ENCODE peak calls at places on chromosome 12, in five cellular contexts. K, V, P, E and X are unnamed samples.

GRCh38 chr12:120887253-120888043 is 16.7 kb downstream of the SPPL3 start:
- DNase-seq in K (no peak), V (no peak), P (no peak), E (no peak), X (no peak)

GRCh38 chr12:68477256-68477655 is 133.4 kb upstream of the RAP1B start:
- DNase-seq in K (peak), V (no peak), P (no peak), E (no peak), X (no peak)

GRCh38 chr12:6326316-6326959 is 15.4 kb downstream of the TNFRSF1A start:
- DNase-seq in K (peak), V (no peak), P (no peak), E (no peak), X (no peak)

GRCh38 chr12:108341854-108342847 is 3.0 kb upstream of the CMKLR1 start:
- DNase-seq in K (no peak), V (no peak), P (no peak), E (no peak), X (no peak)

GRCh38 chr12:66960704-66961690 is 282.1 kb upstream of the GRIP1 start:
- DNase-seq in K (no peak), V (no peak), P (no peak), E (no peak), X (peak)

GRCh38 chr12:78120866-78121590 is 290.3 kb downstream of the NAV3 start:
- DNase-seq in K (peak), V (no peak), P (no peak), E (no peak), X (no peak)

GRCh38 chr12:111578276-111578970 is 20.7 kb downstream of the ATXN2 start:
- DNase-seq in K (peak), V (no peak), P (no peak), E (no peak), X (peak)

GRCh38 chr12:95231190-95231589 is 13.6 kb downstream of the VEZT start:
- DNase-seq in K (peak), V (no peak), P (no peak), E (no peak), X (peak)

GRCh38 chr12:121489874-121490273 is 90.0 kb downstream of the RNF34 start:
- DNase-seq in K (no peak), V (no peak), P (no peak), E (no peak), X (no peak)

GRCh38 chr12:115455268-115455681 is 771.3 kb upstream of the TBX3 start:
- DNase-seq in K (no peak), V (no peak), P (no peak), E (no peak), X (no peak)

GRCh38 chr12:10395390-10395998 is 5.7 kb upstream of the KLRK1 start:
- DNase-seq in K (peak), V (no peak), P (no peak), E (no peak), X (peak)

GRCh38 chr12:80684077-80684495 is 23.3 kb upstream of the MYF6 start:
- DNase-seq in K (no peak), V (no peak), P (no peak), E (no peak), X (no peak)

GRCh38 chr12:99975321-99975720 is 9.4 kb downstream of the ANKS1B start:
- DNase-seq in K (no peak), V (no peak), P (no peak), E (no peak), X (no peak)

GRCh38 chr12:89529738-89530137 is 3.9 kb upstream of the POC1B start:
- DNase-seq in K (peak), V (no peak), P (no peak), E (no peak), X (peak)

GRCh38 chr12:58148405-58148804 is 207.0 kb downstream of the ATP23 start:
- DNase-seq in K (peak), V (no peak), P (no peak), E (no peak), X (peak)

GRCh38 chr12:89319111-89319510 is 33.2 kb downstream of the DUSP6 start:
- DNase-seq in K (no peak), V (no peak), P (no peak), E (no peak), X (peak)

GRCh38 chr12:38424436-38424835 is 107.9 kb downstream of the ALG10B start:
- DNase-seq in K (no peak), V (no peak), P (no peak), E (no peak), X (no peak)

GRCh38 chr12:68158427-68158826 is 1.1 kb downstream of the IFNG start:
- DNase-seq in K (no peak), V (no peak), P (no peak), E (no peak), X (peak)

GRCh38 chr12:95989504-95990123 is 6.5 kb downstream of the HAL start:
- DNase-seq in K (no peak), V (no peak), P (no peak), E (no peak), X (no peak)

DNA sequence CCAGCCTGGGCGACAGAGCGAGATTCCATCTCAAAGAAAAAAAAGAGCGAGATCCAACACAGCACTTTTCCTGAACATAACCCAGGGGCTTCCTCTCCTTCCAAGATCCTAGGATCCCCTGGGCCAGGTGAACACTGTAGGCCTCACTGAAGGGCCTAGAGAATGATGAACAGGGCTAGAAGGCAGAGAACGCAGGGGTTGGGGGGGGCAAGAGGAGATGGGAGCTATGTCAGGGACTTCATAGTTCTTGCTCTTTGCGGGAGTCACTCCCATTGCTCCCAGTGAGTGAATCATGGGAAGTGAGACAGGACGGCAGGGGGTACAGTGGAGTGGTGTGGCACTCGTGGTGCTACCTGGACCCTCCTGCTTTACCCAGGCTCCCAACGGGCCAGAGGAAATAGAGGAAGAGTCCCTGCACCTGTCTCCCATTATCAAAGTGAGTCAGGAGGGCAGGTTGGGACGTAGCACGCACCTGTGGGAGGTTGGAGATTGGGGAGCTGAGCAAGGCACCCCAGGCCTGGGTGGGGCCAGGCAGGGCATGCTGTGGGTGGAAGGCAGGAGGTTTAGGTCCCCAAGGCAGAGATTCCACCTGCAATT is 1.3 kb upstream of the KRT8 start:
- DNase-seq in K (no peak), V (no peak), P (no peak), E (no peak), X (peak)
- H3K27ac ChIP-seq in K (no peak), V (peak), P (no peak), E (no peak), X (peak)

GRCh38 chr12:116528498-116528897 is 30.7 kb upstream of the MAP1LC3B2 start:
- DNase-seq in K (no peak), V (no peak), P (no peak), E (no peak), X (no peak)
- H3K27ac ChIP-seq in K (no peak), V (peak), P (no peak), E (no peak), X (peak)

DNA sequence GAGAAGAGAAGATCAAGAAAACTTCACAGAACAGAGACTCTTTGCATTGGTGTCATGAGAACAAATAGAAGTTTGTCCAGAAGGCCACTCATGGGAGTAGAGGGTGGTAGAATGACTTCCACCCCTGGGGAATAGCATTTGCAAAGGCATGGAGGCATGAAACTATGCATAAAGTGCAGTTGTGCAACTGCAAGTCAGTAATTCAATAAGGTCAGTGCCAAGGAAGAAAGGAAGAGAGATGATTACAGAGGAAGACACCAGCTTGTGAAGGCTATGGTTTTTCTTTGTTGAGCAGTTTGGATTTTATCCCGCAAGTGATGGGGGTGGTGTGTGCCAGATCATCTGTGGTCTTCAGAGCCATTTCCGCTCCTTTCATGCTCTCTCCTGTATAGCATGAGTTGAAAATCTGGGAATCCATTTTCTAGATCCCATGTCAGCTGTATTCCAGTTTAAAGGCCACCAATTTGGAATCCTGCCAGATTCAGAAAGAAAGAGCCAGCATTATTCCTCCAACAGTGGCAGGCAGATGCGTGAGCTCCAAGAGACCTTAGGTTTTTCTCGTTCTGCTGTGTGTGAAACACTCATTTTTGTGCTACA is 67.6 kb upstream of the GRIN2B start:
- DNase-seq in K (no peak), V (no peak), P (no peak), E (no peak), X (no peak)
- H3K27ac ChIP-seq in K (no peak), V (no peak), P (no peak), E (no peak), X (no peak)

GRCh38 chr12:106131671-106132070 is 7.1 kb downstream of the NUAK1 start:
- DNase-seq in K (peak), V (no peak), P (no peak), E (no peak), X (no peak)
- H3K27ac ChIP-seq in K (no peak), V (peak), P (no peak), E (peak), X (no peak)

DNA sequence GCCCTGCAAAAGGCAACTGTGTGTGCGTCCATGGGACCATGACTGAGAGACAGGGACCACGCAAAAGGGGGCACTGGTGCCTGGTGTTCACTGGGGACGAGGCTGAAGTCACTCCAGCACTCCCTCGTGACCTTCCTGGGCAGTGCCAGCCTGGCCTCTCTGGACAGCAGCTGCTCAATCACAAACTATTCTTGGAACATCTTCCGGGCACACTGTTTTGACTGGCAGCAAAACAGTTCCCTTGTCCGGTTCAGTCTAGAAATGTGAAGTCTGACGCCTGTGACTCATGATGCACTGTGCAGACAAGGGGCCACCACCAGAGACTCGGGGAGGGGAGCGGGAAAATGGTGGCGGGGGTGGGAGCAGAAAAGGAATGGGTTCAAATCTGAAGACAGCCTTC is 20.8 kb downstream of the SNRNP35 start:
- DNase-seq in K (peak), V (no peak), P (peak), E (peak), X (peak)
- H3K27ac ChIP-seq in K (no peak), V (no peak), P (peak), E (peak), X (peak)

GRCh38 chr12:116717466-116718457 is 20.1 kb downstream of the SPRING1 start:
- DNase-seq in K (peak), V (no peak), P (peak), E (peak), X (no peak)

GRCh38 chr12:116722245-116722644 is 15.6 kb downstream of the SPRING1 start:
- DNase-seq in K (no peak), V (no peak), P (no peak), E (no peak), X (no peak)

GRCh38 chr12:116718578-116719454 is 19.1 kb downstream of the SPRING1 start:
- DNase-seq in K (peak), V (no peak), P (no peak), E (no peak), X (no peak)

GRCh38 chr12:116720129-116720528 is 17.7 kb downstream of the SPRING1 start:
- DNase-seq in K (no peak), V (no peak), P (no peak), E (no peak), X (no peak)

GRCh38 chr12:116719661-116720060 is 18.2 kb downstream of the SPRING1 start:
- DNase-seq in K (no peak), V (no peak), P (no peak), E (no peak), X (no peak)
- H3K27ac ChIP-seq in K (no peak), V (no peak), P (no peak), E (no peak), X (no peak)

DNA sequence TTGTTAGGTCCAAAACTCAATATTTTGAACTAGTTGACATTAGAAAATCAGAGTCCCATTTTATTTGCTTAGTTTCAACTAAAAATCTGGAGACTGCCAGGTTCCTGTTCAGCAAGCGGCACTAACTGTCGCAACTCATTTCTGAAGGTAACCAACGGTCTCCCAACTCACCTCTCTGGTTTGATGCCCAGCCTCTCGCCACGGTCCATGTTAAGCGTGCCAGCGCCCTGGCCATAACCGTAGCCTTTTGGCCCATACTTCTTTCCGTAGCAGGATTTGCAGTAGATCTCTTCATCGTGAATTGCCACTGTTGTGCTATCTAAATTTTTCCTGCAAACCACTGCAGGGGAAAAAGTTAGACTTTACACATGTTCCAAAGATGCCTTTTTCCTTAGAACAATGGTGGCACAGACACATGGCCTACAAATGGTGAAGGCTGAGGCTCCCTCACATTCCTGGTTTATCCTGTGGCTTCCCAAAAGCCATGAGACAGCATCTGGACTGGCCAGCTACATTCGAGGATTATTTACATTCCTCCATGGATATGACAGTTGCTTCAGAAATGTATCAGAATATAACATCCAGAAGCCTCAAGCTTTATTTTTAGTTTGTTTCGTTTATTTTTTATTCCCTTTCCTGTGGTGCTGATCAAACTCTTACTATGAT is 15.7 kb downstream of the CSRP2 start:
- DNase-seq in K (peak), V (no peak), P (no peak), E (no peak), X (no peak)
- H3K27ac ChIP-seq in K (peak), V (no peak), P (no peak), E (no peak), X (no peak)

DNA sequence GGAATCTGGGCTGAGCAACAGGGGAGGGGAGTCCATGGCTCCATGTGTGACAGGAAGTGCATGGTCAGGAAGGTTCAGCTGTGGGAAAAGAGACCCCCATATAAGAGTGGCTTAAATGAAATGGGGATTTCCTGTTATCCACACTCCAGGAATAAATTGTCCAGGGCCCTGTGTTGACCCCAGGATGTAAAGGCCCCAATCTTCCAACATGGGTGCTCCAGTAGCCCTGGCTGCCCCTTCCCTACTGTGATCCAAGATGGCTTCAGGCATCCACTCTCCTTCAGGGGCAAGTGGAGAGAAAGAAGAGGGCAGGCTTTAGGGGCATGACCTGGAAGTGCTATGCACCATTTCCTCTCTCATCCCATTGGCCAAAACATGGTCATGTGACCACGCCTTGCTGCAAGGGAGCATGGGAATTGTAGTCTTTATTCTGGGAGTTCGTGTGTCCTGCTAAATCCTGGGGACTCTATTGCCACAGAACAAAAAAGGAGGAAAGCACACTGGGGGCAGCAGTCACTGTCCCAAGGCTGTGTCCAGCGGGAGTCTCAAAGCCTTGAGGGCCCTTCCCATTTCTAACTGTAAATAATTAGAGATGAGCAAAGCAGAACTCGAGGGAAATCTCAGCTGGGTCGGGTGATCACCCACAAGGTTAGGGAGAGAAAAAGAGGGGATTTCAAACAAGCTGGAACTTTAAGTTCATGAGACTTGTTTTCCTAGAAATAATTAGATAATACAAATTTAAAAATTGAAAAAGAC is 289.2 kb downstream of the ADGRD1 start:
- DNase-seq in K (no peak), V (no peak), P (no peak), E (no peak), X (peak)
- H3K27ac ChIP-seq in K (no peak), V (no peak), P (no peak), E (no peak), X (no peak)

GRCh38 chr12:12818693-12819092 is 5.5 kb downstream of the DDX47 start:
- DNase-seq in K (no peak), V (no peak), P (no peak), E (no peak), X (no peak)
- H3K27ac ChIP-seq in K (peak), V (no peak), P (no peak), E (no peak), X (no peak)

GRCh38 chr12:71552728-71553501 is 110.7 kb downstream of the ZFC3H1 start:
- DNase-seq in K (no peak), V (no peak), P (no peak), E (no peak), X (no peak)
- H3K27ac ChIP-seq in K (no peak), V (no peak), P (no peak), E (no peak), X (no peak)